ENCODE peak calls at places on chromosomes 12 and 14, in four cellular contexts. T is activated gamma-delta T cell; E is activated CD4-positive, alpha-beta T cell treated with anti-CD3 and anti-CD28 coated beads, Interleukin-2, amount 10 ng/mL, durations not matched to agents 7 days and 5 days; H is SK-N-SH. J is an unnamed sample.

GRCh38 chr12:96136129-96136528 is 58.0 kb upstream of the ELK3 start:
- DNase-seq in H (no peak), T (no peak), E (no peak), J (no peak)

GRCh38 chr14:105882626-105883025 is 356.2 kb downstream of the TMEM121 start:
- DNase-seq in H (no peak), E (no peak), T (no peak), J (no peak)

GRCh38 chr12:14691560-14691959 is 4.8 kb downstream of the GUCY2C start:
- DNase-seq in E (no peak), H (no peak), T (no peak), J (no peak)

GRCh38 chr12:1807107-1807478 is 13.3 kb upstream of the LRTM2 start:
- DNase-seq in E (no peak), T (no peak), H (no peak), J (no peak)

GRCh38 chr12:128121424-128121823 is 145.5 kb upstream of the TMEM132C start:
- DNase-seq in H (no peak), T (no peak), E (no peak), J (no peak)

GRCh38 chr14:36424478-36425102 is 95.4 kb downstream of the NKX2-1 start:
- DNase-seq in H (no peak), E (no peak), T (no peak), J (no peak)

GRCh38 chr14:93010543-93011541 is 87.9 kb downstream of the CHGA start:
- DNase-seq in T (no peak), H (no peak), E (no peak), J (no peak)

GRCh38 chr12:49198431-49199155 is 9.7 kb upstream of the TUBA1A start:
- DNase-seq in H (peak), T (no peak), E (no peak), J (no peak)

GRCh38 chr12:32534698-32535097 is 135.3 kb downstream of the FGD4 start:
- DNase-seq in T (no peak), E (no peak), H (no peak), J (no peak)

GRCh38 chr14:32190713-32191112 is 11.1 kb upstream of the RNU6-7 start:
- DNase-seq in H (no peak), E (no peak), T (no peak), J (no peak)

GRCh38 chr14:100453930-100454329 is 130.8 kb downstream of the SLC25A47 start:
- DNase-seq in T (no peak), H (no peak), E (no peak), J (no peak)

GRCh38 chr12:12975322-12976077 is 23.5 kb upstream of the GPRC5D start:
- DNase-seq in T (no peak), E (no peak), H (peak), J (peak)

GRCh38 chr12:52082988-52083637 is 3.6 kb downstream of the SMIM41 start:
- DNase-seq in E (peak), H (peak), T (peak), J (peak)

GRCh38 chr12:51852404-51853137 is 4.1 kb upstream of the FIGNL2 start:
- DNase-seq in H (peak), E (no peak), T (no peak), J (no peak)

GRCh38 chr12:80838708-80839107 is 99.0 kb downstream of the LIN7A start:
- DNase-seq in E (no peak), T (no peak), H (no peak), J (no peak)

GRCh38 chr12:65999564-66000280 is 130.8 kb downstream of the LLPH start:
- DNase-seq in H (no peak), E (no peak), T (no peak), J (no peak)

GRCh38 chr12:91778938-91779400 is 366.7 kb downstream of the BTG1 start:
- DNase-seq in E (peak), T (no peak), H (no peak), J (no peak)

GRCh38 chr12:50257226-50258166 is 25.8 kb downstream of the LIMA1 start:
- DNase-seq in T (no peak), H (no peak), E (no peak), J (no peak)

GRCh38 chr14:73795466-73795865 is 56.2 kb upstream of the PTGR2 start:
- DNase-seq in H (no peak), E (no peak), T (no peak), J (no peak)

J was measured in Jurkat, Clone E6-1.